ENCODE peak calls at places on chromosomes 2 and 18, in five cellular contexts. One of them, this sample, is unnamed.

GRCh38 chr2:137383391-137383790 is 580.9 kb upstream of the HNMT start:
- DNase-seq in GM23338: peak; percentile 48
- DNase-seq in K562: no peak
- DNase-seq in HepG2: no peak
- DNase-seq in GM12878: no peak
- DNase-seq in this sample: peak; percentile 3

GRCh38 chr2:105393373-105394055 is 5.3 kb downstream of the FHL2 start:
- DNase-seq in GM23338: no peak
- DNase-seq in K562: no peak
- DNase-seq in HepG2: no peak
- DNase-seq in GM12878: no peak
- DNase-seq in this sample: no peak

GRCh38 chr2:135664623-135665068 is 77.0 kb upstream of the UBXN4 start:
- DNase-seq in GM23338: no peak
- DNase-seq in K562: no peak
- DNase-seq in HepG2: no peak
- DNase-seq in GM12878: peak; percentile 44
- DNase-seq in this sample: no peak

GRCh38 chr2:61044596-61044995 is 21.1 kb upstream of the SANBR start:
- DNase-seq in GM23338: no peak
- DNase-seq in K562: no peak
- DNase-seq in HepG2: no peak
- DNase-seq in GM12878: no peak
- DNase-seq in this sample: no peak

GRCh38 chr2:39140322-39140847 is 19.5 kb upstream of the SOS1 start:
- DNase-seq in GM23338: no peak
- DNase-seq in K562: no peak
- DNase-seq in HepG2: peak; percentile 80
- DNase-seq in GM12878: no peak
- DNase-seq in this sample: no peak

GRCh38 chr2:128941676-128942075 is 623.0 kb upstream of the HS6ST1 start:
- DNase-seq in GM23338: no peak
- DNase-seq in K562: no peak
- DNase-seq in HepG2: no peak
- DNase-seq in GM12878: no peak
- DNase-seq in this sample: no peak

GRCh38 chr2:137521653-137522052 is 442.6 kb upstream of the HNMT start:
- DNase-seq in GM23338: no peak
- DNase-seq in K562: no peak
- DNase-seq in HepG2: no peak
- DNase-seq in GM12878: no peak
- DNase-seq in this sample: no peak

GRCh38 chr2:10932345-10933151 is 20.8 kb downstream of the KCNF1 start:
- DNase-seq in GM23338: no peak
- DNase-seq in K562: no peak
- DNase-seq in HepG2: no peak
- DNase-seq in GM12878: no peak
- DNase-seq in this sample: no peak

GRCh38 chr2:218895326-218895725 is 14.7 kb downstream of the WNT10A start:
- DNase-seq in GM23338: peak; percentile 65
- DNase-seq in K562: no peak
- DNase-seq in HepG2: no peak
- DNase-seq in GM12878: no peak
- DNase-seq in this sample: no peak

GRCh38 chr2:23905155-23905554 is 21.8 kb downstream of the ATAD2B start:
- DNase-seq in GM23338: no peak
- DNase-seq in K562: no peak
- DNase-seq in HepG2: peak; percentile 17
- DNase-seq in GM12878: no peak
- DNase-seq in this sample: no peak

GRCh38 chr18:21191596-21192307 is 50.3 kb upstream of the GREB1L start:
- DNase-seq in GM23338: peak; percentile 86
- DNase-seq in K562: peak; percentile 13
- DNase-seq in HepG2: peak; percentile 42
- DNase-seq in GM12878: no peak
- DNase-seq in this sample: peak; percentile 20

GRCh38 chr2:217412721-217413120 is 552.9 kb upstream of the TNP1 start:
- DNase-seq in GM23338: no peak
- DNase-seq in K562: no peak
- DNase-seq in HepG2: no peak
- DNase-seq in GM12878: no peak
- DNase-seq in this sample: no peak

GRCh38 chr2:121897335-121897970 is 142.0 kb downstream of the TSN start:
- DNase-seq in GM23338: peak; percentile 68
- DNase-seq in K562: peak; percentile 63
- DNase-seq in HepG2: peak; percentile 16
- DNase-seq in GM12878: no peak
- DNase-seq in this sample: peak; percentile 64

GRCh38 chr2:173631123-173631450 is 276.4 kb downstream of the CDCA7 start:
- DNase-seq in GM23338: no peak
- DNase-seq in K562: no peak
- DNase-seq in HepG2: no peak
- DNase-seq in GM12878: no peak
- DNase-seq in this sample: peak; percentile 27

GRCh38 chr2:84807063-84807485 is 73.8 kb downstream of the TRABD2A start:
- DNase-seq in GM23338: no peak
- DNase-seq in K562: no peak
- DNase-seq in HepG2: no peak
- DNase-seq in GM12878: no peak
- DNase-seq in this sample: peak; percentile 53

GRCh38 chr2:53829669-53830290 is 30.0 kb downstream of the GPR75 start:
- DNase-seq in GM23338: no peak
- DNase-seq in K562: no peak
- DNase-seq in HepG2: no peak
- DNase-seq in GM12878: no peak
- DNase-seq in this sample: no peak

GRCh38 chr2:225100856-225101294 is 58.6 kb upstream of the DOCK10 start:
- DNase-seq in GM23338: no peak
- DNase-seq in K562: no peak
- DNase-seq in HepG2: no peak
- DNase-seq in GM12878: no peak
- DNase-seq in this sample: peak; percentile 71

GRCh38 chr18:12295389-12296086 is 12.5 kb upstream of the TUBB6 start:
- DNase-seq in GM23338: no peak
- DNase-seq in K562: no peak
- DNase-seq in HepG2: no peak
- DNase-seq in GM12878: no peak
- DNase-seq in this sample: no peak

GRCh38 chr2:240481720-240482119 is 46.3 kb downstream of the GPC1 start:
- DNase-seq in GM23338: no peak
- DNase-seq in K562: no peak
- DNase-seq in HepG2: no peak
- DNase-seq in GM12878: no peak
- DNase-seq in this sample: no peak

GRCh38 chr2:71930073-71930681 is 217.5 kb downstream of the CYP26B1 start:
- DNase-seq in GM23338: no peak
- DNase-seq in K562: no peak
- DNase-seq in HepG2: no peak
- DNase-seq in GM12878: no peak
- DNase-seq in this sample: peak; percentile 33

GRCh38 chr2:68357608-68358337 is 7.3 kb upstream of the PLEK start:
- DNase-seq in GM23338: peak; percentile 85
- DNase-seq in K562: no peak
- DNase-seq in HepG2: peak; percentile 52
- DNase-seq in GM12878: no peak
- DNase-seq in this sample: peak; percentile 22

GRCh38 chr18:23134780-23135678 is at the start of gene CABLES1:
- DNase-seq in GM23338: peak; percentile 69
- DNase-seq in K562: peak; percentile 33
- DNase-seq in HepG2: peak; percentile 74
- DNase-seq in GM12878: no peak
- DNase-seq in this sample: peak; percentile 59

DNA sequence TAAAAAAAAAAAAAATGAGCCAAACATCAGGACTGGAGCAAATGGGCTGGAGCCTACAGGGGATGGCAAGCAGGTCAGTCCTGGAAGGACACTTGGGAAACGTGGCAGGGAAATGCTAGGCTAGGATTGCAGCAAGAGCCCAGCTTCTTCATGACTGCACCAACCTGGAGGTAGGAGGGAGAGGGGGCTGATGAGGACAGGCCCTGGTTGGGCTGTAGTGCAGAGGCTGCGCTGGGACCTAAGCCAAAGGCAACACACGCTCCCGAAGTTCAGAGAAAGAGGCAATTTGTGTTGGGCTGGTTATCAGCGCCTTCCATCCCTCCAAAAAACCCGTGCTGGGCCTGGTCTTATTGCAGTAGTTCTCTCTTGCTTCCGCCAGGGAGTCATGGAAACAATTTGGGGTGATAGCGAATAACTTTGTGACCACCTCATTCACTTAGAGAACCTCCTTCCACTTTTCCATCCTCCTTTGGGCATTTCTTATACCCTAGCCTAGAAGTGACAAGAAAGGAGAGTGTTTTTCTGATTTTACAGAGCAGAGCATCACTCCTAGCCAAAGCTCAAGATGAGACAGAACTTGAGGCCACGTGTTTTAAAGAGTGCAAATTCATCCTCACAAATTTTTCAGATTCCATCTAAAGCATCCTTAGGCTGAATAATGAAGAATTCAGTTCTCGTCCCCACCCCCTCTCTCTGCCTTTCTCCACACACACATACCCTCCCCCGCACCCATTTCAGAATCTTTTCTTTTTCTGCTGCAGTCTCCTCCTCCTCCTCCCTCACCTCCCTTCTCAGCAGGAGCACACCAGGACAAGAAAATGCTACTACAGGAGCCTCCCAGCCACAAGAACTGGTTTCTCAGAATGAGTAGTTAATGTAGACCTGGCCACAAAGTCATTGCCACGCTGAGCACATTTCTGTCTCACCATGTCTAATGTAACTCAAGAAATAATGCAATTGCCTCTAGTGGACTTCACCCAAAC is 82.6 kb upstream of the STPG4 start:
- DNase-seq in GM23338: peak; percentile 82
- DNase-seq in K562: peak; percentile 72
- DNase-seq in HepG2: no peak
- DNase-seq in GM12878: no peak
- DNase-seq in this sample: no peak
- TF ChIP-seq JUNB in GM23338: no peak
- TF ChIP-seq JUNB in K562: no peak
- TF ChIP-seq JUNB in HepG2: no peak
- TF ChIP-seq JUNB in GM12878: no peak
- TF ChIP-seq JUNB in this sample: no peak

DNA sequence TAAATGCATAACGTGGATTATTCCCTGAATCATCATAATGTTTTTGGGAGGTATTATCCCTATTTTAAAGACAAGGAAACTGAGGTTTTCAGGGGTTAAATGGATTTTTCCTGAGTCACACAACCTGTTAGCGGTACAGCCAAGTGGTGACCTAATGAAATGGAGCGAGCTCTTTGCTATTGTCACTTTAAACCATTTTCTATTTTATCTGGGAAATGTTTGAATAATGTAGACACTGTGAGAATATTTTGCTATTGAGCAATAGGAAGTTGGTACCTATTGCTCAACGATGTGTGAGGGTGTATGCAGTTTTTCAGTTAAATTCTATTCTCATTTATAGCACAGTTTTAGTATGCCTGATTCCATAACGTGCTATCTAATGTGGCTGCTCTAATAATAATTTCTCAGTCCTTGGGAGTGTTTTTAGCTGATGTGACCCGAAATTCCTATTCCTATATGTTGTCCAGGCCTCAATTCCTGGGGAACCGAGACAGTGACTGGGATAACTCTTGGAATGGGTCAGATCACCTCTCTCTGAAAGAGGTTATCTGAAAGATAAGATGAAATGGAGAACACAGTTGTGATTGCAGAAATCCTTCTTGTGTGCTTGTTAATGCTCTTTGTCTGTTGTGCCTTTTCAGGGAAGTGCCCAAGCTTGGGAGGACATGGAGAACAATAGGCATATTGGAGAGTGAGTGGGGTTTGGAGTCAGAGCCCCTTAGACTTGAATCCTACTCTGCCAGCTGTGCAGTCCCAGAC is 38.4 kb downstream of the ABCB11 start:
- DNase-seq in GM23338: no peak
- DNase-seq in K562: no peak
- DNase-seq in HepG2: no peak
- DNase-seq in GM12878: no peak
- DNase-seq in this sample: no peak
- TF ChIP-seq JUNB in GM23338: no peak
- TF ChIP-seq JUNB in K562: no peak
- TF ChIP-seq JUNB in HepG2: no peak
- TF ChIP-seq JUNB in GM12878: no peak
- TF ChIP-seq JUNB in this sample: peak; percentile 15

DNA sequence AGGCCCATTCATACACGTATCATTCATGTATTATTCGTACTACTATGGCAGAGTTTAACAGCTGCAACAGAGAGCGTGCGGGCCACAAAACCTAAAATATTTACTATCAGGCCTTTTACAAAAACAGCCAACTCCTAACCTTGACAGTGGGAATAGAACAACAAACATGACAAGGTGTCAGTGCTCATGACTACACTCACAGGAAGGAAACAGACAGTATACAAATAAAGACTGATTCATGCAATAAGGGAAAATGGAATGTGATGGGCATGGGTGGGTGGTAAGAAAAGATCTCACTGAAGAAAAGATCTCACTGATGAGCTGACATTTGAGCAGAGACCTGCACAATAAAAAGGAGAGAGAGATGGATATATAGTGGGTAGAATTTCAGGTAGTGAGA is 347.8 kb downstream of the ALK start:
- DNase-seq in GM23338: no peak
- DNase-seq in K562: no peak
- DNase-seq in HepG2: no peak
- DNase-seq in GM12878: no peak
- DNase-seq in this sample: no peak
- TF ChIP-seq JUNB in GM23338: no peak
- TF ChIP-seq JUNB in K562: no peak
- TF ChIP-seq JUNB in HepG2: no peak
- TF ChIP-seq JUNB in GM12878: no peak
- TF ChIP-seq JUNB in this sample: no peak

GRCh38 chr2:238928520-238929241 is 80.8 kb downstream of the TWIST2 start:
- DNase-seq in GM23338: no peak
- DNase-seq in K562: no peak
- DNase-seq in HepG2: no peak
- DNase-seq in GM12878: no peak
- DNase-seq in this sample: no peak
- TF ChIP-seq JUNB in GM23338: no peak
- TF ChIP-seq JUNB in K562: no peak
- TF ChIP-seq JUNB in HepG2: no peak
- TF ChIP-seq JUNB in GM12878: no peak
- TF ChIP-seq JUNB in this sample: no peak

DNA sequence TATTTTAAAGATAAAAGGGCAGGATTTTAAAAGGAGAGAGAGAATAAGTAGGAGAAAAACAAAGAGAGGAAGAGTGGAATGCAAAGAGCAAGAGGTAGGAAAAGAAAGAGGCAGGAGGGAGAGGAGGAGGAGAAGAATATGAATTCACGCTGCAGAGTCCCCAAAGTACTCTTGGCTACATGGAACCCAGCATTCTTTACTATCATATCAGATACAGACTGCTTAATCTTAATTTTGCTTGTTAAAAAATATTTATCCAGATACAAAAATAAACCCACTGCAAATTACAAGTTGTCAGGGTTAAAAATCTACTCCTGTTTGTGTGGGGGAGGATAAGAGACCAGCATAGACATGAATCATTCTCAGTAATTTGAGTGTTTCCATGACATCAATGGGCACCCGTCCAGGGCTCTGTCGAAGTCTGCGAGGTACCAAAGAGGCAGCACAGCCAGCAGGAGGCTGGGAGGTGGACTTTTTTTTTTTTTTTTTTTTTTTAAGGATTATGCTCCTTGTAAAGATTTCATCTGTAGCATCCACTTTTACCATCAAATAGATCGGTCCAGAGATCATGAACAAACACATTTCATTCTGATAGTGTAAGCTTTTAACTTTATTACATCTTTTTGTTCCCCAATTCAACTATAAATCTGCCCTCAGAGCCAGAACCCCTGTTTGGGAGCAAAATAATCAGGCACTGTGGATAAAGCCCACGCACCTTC is 182.2 kb downstream of the TCF4 start:
- DNase-seq in GM23338: no peak
- DNase-seq in K562: peak; percentile 8
- DNase-seq in HepG2: no peak
- DNase-seq in GM12878: no peak
- DNase-seq in this sample: peak; percentile 69
- TF ChIP-seq JUNB in GM23338: no peak
- TF ChIP-seq JUNB in K562: no peak
- TF ChIP-seq JUNB in HepG2: no peak
- TF ChIP-seq JUNB in GM12878: no peak
- TF ChIP-seq JUNB in this sample: no peak